ENCODE peak calls at places on chromosomes 2 and 18, in four cellular contexts. K, J, Z and C are unnamed samples.

GRCh38 chr18:48616484-48617255 is 77.8 kb downstream of the CTIF start:
- DNase-seq in J (no peak), K (no peak), Z (no peak), C (no peak)

GRCh38 chr2:88085602-88086001 is 18.0 kb downstream of the SMYD1 start:
- DNase-seq in K (no peak), J (no peak), Z (no peak), C (no peak)

GRCh38 chr2:98634406-98635092 is 26.2 kb downstream of the UNC50 start:
- DNase-seq in J (peak), K (no peak), Z (peak), C (peak)

GRCh38 chr2:124975658-124976057 is 950.6 kb downstream of the CNTNAP5 start:
- DNase-seq in Z (no peak), K (no peak), J (no peak), C (no peak)

GRCh38 chr2:240507778-240508251 is 50.0 kb downstream of the ANKMY1 start:
- DNase-seq in J (no peak), Z (no peak), K (no peak), C (no peak)

GRCh38 chr18:42245137-42245536 is 290.1 kb downstream of the PIK3C3 start:
- DNase-seq in J (peak), K (no peak), Z (no peak), C (no peak)

GRCh38 chr2:18346364-18346763 is 214.1 kb downstream of the RDH14 start:
- DNase-seq in Z (no peak), J (no peak), K (no peak), C (no peak)

GRCh38 chr2:120509213-120509815 is 163.4 kb downstream of the INHBB start:
- DNase-seq in J (no peak), Z (no peak), K (no peak), C (no peak)

GRCh38 chr2:84022810-84023431 is 436.2 kb downstream of the SUCLG1 start:
- DNase-seq in K (no peak), J (peak), Z (peak), C (peak)

GRCh38 chr2:105005601-105006000 is 32.3 kb upstream of the MRPS9 start:
- DNase-seq in K (no peak), J (no peak), Z (no peak), C (no peak)

GRCh38 chr2:215401896-215402379 is 33.9 kb downstream of the FN1 start:
- DNase-seq in J (no peak), K (no peak), Z (no peak), C (no peak)

GRCh38 chr2:240778426-240778825 is 41.6 kb downstream of the KIF1A start:
- DNase-seq in Z (no peak), J (no peak), K (no peak), C (no peak)

GRCh38 chr2:23112517-23112916 is 272.5 kb upstream of the KLHL29 start:
- DNase-seq in Z (no peak), J (no peak), K (no peak), C (no peak)

GRCh38 chr2:230931556-230932231 is 6.7 kb upstream of the GPR55 start:
- DNase-seq in Z (no peak), K (no peak), J (no peak), C (no peak)

GRCh38 chr18:25353080-25353479 is 1.1 kb upstream of the ZNF521 start:
- DNase-seq in K (no peak), J (no peak), Z (no peak), C (no peak)

GRCh38 chr2:39609917-39610316 is 55.8 kb upstream of the TMEM178A start:
- DNase-seq in Z (no peak), J (no peak), K (no peak), C (no peak)

GRCh38 chr2:158191076-158191566 is 89.4 kb downstream of the UPP2 start:
- DNase-seq in J (peak), Z (no peak), K (peak), C (no peak)

GRCh38 chr2:176544579-176545365 is 275.5 kb downstream of the MTX2 start:
- DNase-seq in J (no peak), K (no peak), Z (no peak), C (no peak)

GRCh38 chr2:237575869-237576862 is 9.8 kb downstream of the PRLH start:
- DNase-seq in K (no peak), Z (no peak), J (no peak), C (no peak)

DNA sequence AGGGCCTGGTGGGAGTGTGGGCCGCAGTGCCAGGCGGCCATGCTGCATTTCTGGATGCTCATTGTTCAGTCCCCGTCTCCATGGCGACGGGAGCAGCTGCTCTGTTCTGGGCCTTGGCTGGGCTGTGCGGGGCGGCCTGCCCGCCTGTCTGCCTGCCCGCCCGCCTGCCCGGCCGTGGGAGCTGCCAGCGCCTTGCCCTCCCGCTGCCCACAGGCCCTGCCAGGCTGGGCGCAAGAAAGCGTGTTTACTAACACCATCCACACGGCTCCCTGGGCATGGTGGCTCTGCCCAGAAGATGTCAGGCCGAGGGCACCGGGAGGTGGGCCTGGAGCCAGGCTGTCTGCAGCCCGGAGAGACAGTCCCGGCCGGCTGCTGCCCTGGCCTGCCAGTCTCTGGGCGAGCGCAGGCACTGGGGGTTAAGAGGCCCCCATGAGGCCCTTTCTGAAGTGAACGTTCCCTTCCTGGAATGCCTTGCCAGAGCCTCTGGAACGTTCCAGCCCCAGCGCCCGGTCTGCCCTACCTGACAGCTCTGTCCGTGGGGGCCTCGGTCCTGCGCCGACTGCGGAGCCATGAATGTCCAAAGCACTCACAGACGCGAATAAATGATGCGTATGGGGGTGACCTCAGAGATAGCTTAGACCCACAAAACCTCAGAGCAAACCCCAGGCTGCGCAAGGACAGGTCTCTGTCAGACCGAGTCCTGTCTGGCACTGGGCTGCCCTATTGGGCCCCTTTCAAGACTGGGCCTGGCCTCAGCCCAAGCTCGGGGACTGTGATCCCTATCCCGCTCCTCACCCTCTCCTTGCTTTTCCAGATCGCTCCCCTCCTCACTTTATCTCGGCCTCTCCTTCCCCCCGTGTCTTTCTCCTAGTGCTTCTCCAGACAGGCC is 44.3 kb downstream of the MYCN start:
- DNase-seq in Z (no peak), J (no peak), K (no peak), C (peak)
- TF ChIP-seq NR2C2 in Z (no peak), J (no peak), K (no peak), C (no peak)

GRCh38 chr2:134119672-134120159 is 134.2 kb upstream of the MGAT5 start:
- DNase-seq in K (no peak), J (peak), Z (peak), C (peak)

GRCh38 chr2:134120160-134120717 is 133.6 kb upstream of the MGAT5 start:
- DNase-seq in K (no peak), Z (peak), J (no peak), C (peak)

GRCh38 chr2:134124047-134124753 is 129.7 kb upstream of the MGAT5 start:
- DNase-seq in K (no peak), Z (no peak), J (peak), C (no peak)

GRCh38 chr2:134120718-134121630 is 132.9 kb upstream of the MGAT5 start:
- DNase-seq in Z (peak), K (no peak), J (no peak), C (peak)

DNA sequence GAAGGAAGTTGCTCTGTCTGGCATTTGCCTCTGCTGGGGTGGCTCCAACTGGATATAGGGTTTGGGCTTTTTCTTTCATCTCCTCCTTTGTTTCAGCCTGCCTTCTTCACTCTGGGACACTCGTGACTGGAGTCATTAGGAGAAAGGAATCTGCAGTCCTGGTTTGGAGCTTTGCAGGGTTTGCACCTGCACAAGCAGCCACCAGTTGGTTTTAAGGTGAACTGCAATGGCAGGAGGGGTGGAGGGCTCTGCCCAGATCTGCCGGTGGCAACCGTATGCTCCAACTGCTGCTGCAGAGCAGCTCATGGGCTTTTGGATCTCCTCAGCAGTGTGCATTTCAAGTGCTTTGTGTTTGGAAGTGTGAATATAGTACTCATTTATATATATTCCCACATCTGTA is 131.3 kb upstream of the MGAT5 start:
- DNase-seq in J (peak), Z (no peak), K (no peak), C (no peak)
- TF ChIP-seq NR2C2 in J (no peak), Z (no peak), K (no peak), C (no peak)

DNA sequence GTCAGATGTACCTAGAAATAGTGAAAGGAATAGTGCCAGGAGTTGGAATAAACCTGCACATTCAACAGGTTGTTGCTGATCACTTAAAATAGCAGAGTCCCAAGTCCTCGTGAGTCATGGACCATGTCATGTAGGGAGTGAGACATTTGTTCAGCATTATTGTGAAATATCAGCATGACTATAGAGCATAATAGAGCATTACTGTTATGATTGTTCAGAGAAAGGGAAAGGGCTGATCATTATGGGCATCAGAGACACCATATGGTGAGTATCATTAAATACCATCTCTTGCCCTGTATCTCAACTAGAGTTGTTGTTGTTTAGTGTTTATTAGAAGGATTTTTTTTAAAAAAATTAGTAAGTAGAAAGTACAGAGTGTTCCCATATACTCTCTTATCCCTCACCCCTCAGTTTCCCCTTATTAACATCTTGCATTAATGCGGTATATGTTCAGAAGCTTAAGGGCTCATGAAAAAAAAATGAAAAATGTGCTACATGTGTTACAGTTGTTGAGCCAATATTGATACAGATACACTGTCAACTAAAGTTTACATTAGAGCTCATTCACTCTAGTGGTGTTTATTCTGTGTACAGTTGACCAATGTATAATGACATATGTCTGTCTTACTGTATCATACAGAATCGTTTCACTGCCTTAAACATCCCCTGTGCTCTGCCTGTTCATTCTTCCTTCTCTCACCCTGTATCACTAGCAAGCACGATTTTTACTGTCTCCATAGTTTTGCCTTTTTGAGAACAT is 5.7 kb downstream of the ELAC1 start:
- DNase-seq in K (no peak), Z (no peak), J (peak), C (no peak)
- TF ChIP-seq NR2C2 in K (no peak), Z (no peak), J (no peak), C (no peak)

GRCh38 chr2:72106978-72107377 is 40.7 kb downstream of the CYP26B1 start:
- DNase-seq in Z (no peak), J (no peak), K (no peak), C (no peak)
- TF ChIP-seq NR2C2 in Z (no peak), J (no peak), K (no peak), C (no peak)

DNA sequence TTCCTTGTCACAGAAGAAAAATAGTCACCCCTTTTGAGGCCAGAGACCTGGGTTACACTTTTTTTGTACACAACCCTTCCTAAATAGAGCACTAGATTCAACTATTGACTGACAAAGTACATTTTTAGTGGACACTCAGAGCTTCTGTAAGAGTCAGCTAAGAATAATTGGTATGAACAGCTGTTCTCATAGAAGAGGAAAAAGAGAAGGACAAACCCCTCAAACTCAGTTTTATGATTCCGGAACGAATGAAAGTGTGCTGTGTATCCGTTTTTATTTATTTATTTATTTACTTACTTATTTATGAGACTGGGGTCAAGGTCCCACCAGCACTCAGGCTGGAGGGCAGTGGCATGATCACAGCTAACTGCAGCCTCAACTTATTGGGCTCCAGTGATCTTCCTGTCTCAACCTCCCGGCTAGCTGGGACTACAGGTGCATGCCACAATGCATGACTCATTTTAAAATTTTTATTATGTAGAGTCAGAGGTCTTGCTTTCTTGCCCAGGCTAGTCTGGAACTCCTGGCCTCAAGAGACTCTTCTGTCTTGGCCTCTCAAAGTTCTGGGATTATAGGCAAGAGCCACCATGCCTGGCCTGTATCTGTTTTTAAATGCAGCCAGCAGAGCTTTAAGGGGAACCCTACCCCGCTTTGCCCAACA is 36.0 kb upstream of the FZD5 start:
- DNase-seq in J (peak), Z (no peak), K (no peak), C (no peak)
- TF ChIP-seq NR2C2 in J (no peak), Z (no peak), K (no peak), C (no peak)

DNA sequence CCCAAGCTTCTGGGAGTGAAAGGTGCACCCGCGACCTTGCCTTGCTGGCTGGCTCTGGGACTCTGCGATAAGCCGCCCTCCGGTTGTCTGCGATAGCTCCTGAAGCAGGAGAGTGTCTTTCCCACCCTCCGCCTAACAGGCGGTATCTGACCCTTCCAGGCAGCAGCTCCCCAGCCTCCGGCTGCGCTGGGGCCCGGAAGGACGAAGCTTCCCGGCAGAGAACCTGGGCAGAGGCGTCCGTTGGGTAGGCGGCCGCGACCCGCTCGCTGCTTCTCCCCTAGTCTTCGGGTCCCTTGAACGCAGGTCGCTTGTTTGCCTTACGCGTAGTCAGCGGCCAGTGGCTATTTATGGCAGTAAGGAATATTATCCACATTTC is 446 bp upstream of the RHBDD1 start:
- DNase-seq in Z (peak), J (no peak), K (no peak), C (peak)
- TF ChIP-seq NR2C2 in Z (no peak), J (no peak), K (no peak), C (no peak)

GRCh38 chr2:113137827-113138226 is 10.4 kb downstream of the IL1RN start:
- DNase-seq in Z (no peak), K (no peak), J (no peak), C (no peak)

GRCh38 chr2:113138428-113139322 is 11.3 kb downstream of the IL1RN start:
- DNase-seq in K (peak), J (peak), Z (peak), C (no peak)

GRCh38 chr2:113135354-113135753 is 8.0 kb downstream of the IL1RN start:
- DNase-seq in K (no peak), J (no peak), Z (no peak), C (no peak)

GRCh38 chr2:113133696-113134558 is 6.5 kb downstream of the IL1RN start:
- DNase-seq in K (no peak), J (no peak), Z (no peak), C (no peak)

GRCh38 chr2:113136828-113137775 is 9.7 kb downstream of the IL1RN start:
- DNase-seq in J (peak), K (no peak), Z (peak), C (peak)
- TF ChIP-seq NR2C2 in J (no peak), K (no peak), Z (no peak), C (no peak)